ENCODE peak calls at places on chromosome 3, in eight cellular contexts. P is esophagus muscularis mucosa, I is stomach, T is SK-N-SH, G is ovary, F is upper lobe of left lung, S is suprapubic skin, M is transverse colon. H is an unnamed sample.

GRCh38 chr3:46921871-46922271 is 44.4 kb downstream of the PTH1R start:
- DNase-seq in P (no peak), I (no peak), T (no peak), G (no peak), F (no peak), S (peak), M (peak), H (no peak)

GRCh38 chr3:194730369-194730768 is 44.7 kb downstream of the FAM43A start:
- DNase-seq in P (no peak), I (peak), T (no peak), G (no peak), F (peak), S (peak), M (peak), H (no peak)

GRCh38 chr3:177470200-177470941 is 273.1 kb upstream of the TBL1XR1 start:
- DNase-seq in P (no peak), I (no peak), T (no peak), G (no peak), F (no peak), S (no peak), M (no peak), H (no peak)

GRCh38 chr3:185176756-185177359 is 24.0 kb upstream of the C3orf70 start:
- DNase-seq in P (no peak), I (no peak), T (peak), G (peak), F (no peak), S (no peak), M (peak), H (peak)

GRCh38 chr3:14462738-14463137 is 60.3 kb downstream of the SLC6A6 start:
- DNase-seq in P (no peak), I (no peak), T (no peak), G (no peak), F (no peak), S (no peak), M (no peak), H (no peak)

GRCh38 chr3:194375473-194375872 is 5.9 kb upstream of the LRRC15 start:
- DNase-seq in P (no peak), I (no peak), T (no peak), G (no peak), F (no peak), S (no peak), M (no peak), H (no peak)

GRCh38 chr3:79564192-79564591 is 203.6 kb downstream of the ROBO1 start:
- DNase-seq in P (no peak), I (no peak), T (no peak), G (no peak), F (no peak), S (no peak), M (no peak), H (no peak)

GRCh38 chr3:12962292-12962691 is 110.9 kb downstream of the IQSEC1 start:
- DNase-seq in P (no peak), I (no peak), T (no peak), G (no peak), F (no peak), S (no peak), M (no peak), H (no peak)

GRCh38 chr3:9676780-9677179 is 26.9 kb upstream of the CPNE9 start:
- DNase-seq in P (no peak), I (no peak), T (no peak), G (no peak), F (no peak), S (no peak), M (no peak), H (no peak)

GRCh38 chr3:187088701-187089100 is 50.6 kb downstream of the RPL39L start:
- DNase-seq in P (no peak), I (no peak), T (no peak), G (no peak), F (no peak), S (no peak), M (no peak), H (no peak)

GRCh38 chr3:12345141-12345561 is 56.3 kb downstream of the PPARG start:
- DNase-seq in P (no peak), I (no peak), T (no peak), G (no peak), F (no peak), S (no peak), M (no peak), H (no peak)

GRCh38 chr3:89851974-89852621 is 744.7 kb downstream of the EPHA3 start:
- DNase-seq in P (no peak), I (peak), T (peak), G (peak), F (no peak), S (no peak), M (peak), H (peak)

GRCh38 chr3:126013742-126014141 is 44.8 kb downstream of the ROPN1B start:
- DNase-seq in P (peak), I (no peak), T (no peak), G (no peak), F (no peak), S (no peak), M (no peak), H (no peak)

GRCh38 chr3:17491601-17492000 is 250.8 kb downstream of the TBC1D5 start:
- DNase-seq in P (no peak), I (no peak), T (no peak), G (no peak), F (no peak), S (no peak), M (no peak), H (no peak)

GRCh38 chr3:130242850-130243569 is 102.5 kb upstream of the COL6A5 start:
- DNase-seq in P (no peak), I (no peak), T (no peak), G (peak), F (no peak), S (no peak), M (no peak), H (no peak)

GRCh38 chr3:38558864-38559263 is 62.7 kb downstream of the EXOG start:
- DNase-seq in P (no peak), I (no peak), T (no peak), G (no peak), F (no peak), S (no peak), M (no peak), H (no peak)

GRCh38 chr3:87088984-87089841 is 98.3 kb upstream of the VGLL3 start:
- DNase-seq in P (no peak), I (peak), T (peak), G (peak), F (peak), S (peak), M (peak), H (peak)

GRCh38 chr3:187669675-187670504 is at the start of gene SST:
- DNase-seq in P (peak), I (peak), T (no peak), G (no peak), F (peak), S (no peak), M (peak), H (no peak)

GRCh38 chr3:132911741-132912415 is 126.3 kb upstream of the TMEM108 start:
- DNase-seq in P (no peak), I (no peak), T (no peak), G (no peak), F (no peak), S (no peak), M (no peak), H (no peak)

GRCh38 chr3:39812537-39812936 is 3.1 kb downstream of the MYRIP start:
- DNase-seq in P (no peak), I (peak), T (peak), G (no peak), F (no peak), S (no peak), M (peak), H (no peak)

GRCh38 chr3:63990733-63991132 is 32.6 kb downstream of the PSMD6 start:
- DNase-seq in P (no peak), I (no peak), T (no peak), G (no peak), F (no peak), S (no peak), M (no peak), H (no peak)

GRCh38 chr3:58214484-58215316 is 3.9 kb upstream of the DNASE1L3 start:
- DNase-seq in P (no peak), I (no peak), T (no peak), G (no peak), F (no peak), S (peak), M (peak), H (no peak)
- TF ChIP-seq EP300 in P (no peak), I (no peak), T (no peak), G (no peak), F (no peak), S (no peak), M (no peak), H (no peak)

GRCh38 chr3:106035618-106036017 is 166.8 kb upstream of the CBLB start:
- DNase-seq in P (no peak), I (no peak), T (no peak), G (no peak), F (no peak), S (no peak), M (no peak), H (no peak)

GRCh38 chr3:106034313-106034712 is 165.5 kb upstream of the CBLB start:
- DNase-seq in P (no peak), I (no peak), T (no peak), G (no peak), F (no peak), S (no peak), M (no peak), H (no peak)

GRCh38 chr3:106033654-106034053 is 164.8 kb upstream of the CBLB start:
- DNase-seq in P (no peak), I (no peak), T (no peak), G (no peak), F (no peak), S (no peak), M (no peak), H (no peak)

GRCh38 chr3:106032479-106032878 is 163.7 kb upstream of the CBLB start:
- DNase-seq in P (no peak), I (no peak), T (no peak), G (no peak), F (no peak), S (no peak), M (no peak), H (no peak)

GRCh38 chr3:106036706-106037105 is 167.9 kb upstream of the CBLB start:
- DNase-seq in P (no peak), I (no peak), T (no peak), G (no peak), F (no peak), S (no peak), M (no peak), H (no peak)
- TF ChIP-seq EP300 in P (no peak), I (no peak), T (no peak), G (no peak), F (no peak), S (no peak), M (no peak), H (no peak)

GRCh38 chr3:48991851-48992545 is 2.0 kb downstream of the P4HTM start:
- DNase-seq in P (no peak), I (no peak), T (no peak), G (no peak), F (no peak), S (no peak), M (no peak), H (no peak)

GRCh38 chr3:48993834-48994233 is 3.8 kb downstream of the P4HTM start:
- DNase-seq in P (no peak), I (no peak), T (no peak), G (no peak), F (no peak), S (no peak), M (no peak), H (no peak)

GRCh38 chr3:48989126-48989795 is 780 bp upstream of the P4HTM start:
- DNase-seq in P (no peak), I (no peak), T (no peak), G (peak), F (no peak), S (peak), M (no peak), H (no peak)

GRCh38 chr3:48990636-48991421 is 788 bp downstream of the P4HTM start:
- DNase-seq in P (no peak), I (no peak), T (no peak), G (no peak), F (peak), S (no peak), M (peak), H (no peak)

GRCh38 chr3:48989796-48990635 is at the start of gene P4HTM:
- DNase-seq in P (peak), I (peak), T (no peak), G (peak), F (peak), S (peak), M (peak), H (peak)
- TF ChIP-seq EP300 in P (no peak), I (no peak), T (no peak), G (no peak), F (no peak), S (no peak), M (no peak), H (peak)

GRCh38 chr3:51968175-51968681 is 974 bp upstream of the PCBP4 start:
- DNase-seq in P (no peak), I (no peak), T (peak), G (peak), F (no peak), S (no peak), M (no peak), H (no peak)
- TF ChIP-seq EP300 in P (no peak), I (no peak), T (no peak), G (no peak), F (no peak), S (no peak), M (no peak), H (no peak)

H was measured in tibial nerve.